ENCODE peak calls at places on chromosomes 13 and 19, in ten cellular contexts. S is pancreas; T is CD4-positive, alpha-beta T cell; Z is keratinocyte; L is cardiac muscle cell; U is RWPE2; I is body of pancreas; A is endodermal cell; E is CD4-positive, CD25-positive, alpha-beta regulatory T cell; Q is brain microvascular endothelial cell. J is an unnamed sample.

GRCh38 chr13:28501547-28501946 is 6.6 kb upstream of the FLT1 start:
- DNase-seq in L (no peak), Q (no peak), U (no peak), A (no peak), S (no peak), I (no peak), T (no peak), E (no peak), Z (no peak), J (no peak)

GRCh38 chr13:83365723-83366122 is 516.6 kb downstream of the SLITRK1 start:
- DNase-seq in T (no peak), Q (no peak), E (no peak), I (no peak), Z (no peak), S (no peak), U (no peak), L (no peak), A (no peak), J (no peak)

GRCh38 chr19:54674021-54674617 is 11.3 kb downstream of the LILRB4 start:
- DNase-seq in U (no peak), L (no peak), I (no peak), Q (no peak), Z (no peak), E (no peak), A (no peak), S (no peak), T (no peak), J (peak)

GRCh38 chr13:24228852-24229458 is 68.4 kb downstream of the SPATA13 start:
- DNase-seq in E (peak), Q (peak), U (no peak), I (peak), Z (peak), S (no peak), L (peak), A (peak), T (no peak), J (no peak)

GRCh38 chr19:4360641-4361151 is 17.3 kb downstream of the MPND start:
- DNase-seq in A (peak), Q (no peak), I (no peak), E (no peak), L (no peak), U (peak), Z (no peak), T (no peak), S (no peak), J (no peak)

GRCh38 chr19:3185482-3186376 is at the start of gene NCLN:
- DNase-seq in A (peak), L (peak), U (peak), I (peak), S (peak), E (peak), Q (peak), Z (peak), T (peak), J (peak)

GRCh38 chr19:2774953-2775555 is 8.0 kb downstream of the SGTA start:
- DNase-seq in Q (no peak), L (no peak), A (no peak), Z (no peak), I (no peak), E (no peak), S (no peak), T (no peak), U (no peak), J (no peak)

GRCh38 chr13:95614641-95615245 is 29.8 kb downstream of the DZIP1 start:
- DNase-seq in I (peak), U (no peak), T (no peak), E (no peak), S (no peak), Z (no peak), Q (no peak), A (no peak), L (no peak), J (no peak)

GRCh38 chr19:50869479-50869878 is 3.8 kb upstream of the KLK2 start:
- DNase-seq in E (no peak), Z (no peak), L (no peak), A (no peak), S (no peak), I (no peak), T (no peak), U (no peak), Q (no peak), J (no peak)

GRCh38 chr13:80360298-80360827 is 19.4 kb upstream of the SPRY2 start:
- DNase-seq in U (no peak), S (no peak), Z (no peak), L (no peak), I (no peak), A (no peak), E (no peak), T (no peak), Q (no peak), J (no peak)

GRCh38 chr13:100394005-100394695 is 194.4 kb downstream of the GGACT start:
- DNase-seq in Z (no peak), A (no peak), I (no peak), L (no peak), E (peak), T (no peak), S (no peak), U (no peak), Q (peak), J (no peak)

GRCh38 chr13:105410602-105411001 is 1124.9 kb downstream of the EFNB2 start:
- DNase-seq in Z (no peak), S (peak), I (peak), E (no peak), A (peak), L (peak), Q (no peak), U (no peak), T (no peak), J (peak)

GRCh38 chr13:76730220-76730619 is 156.0 kb downstream of the KCTD12 start:
- DNase-seq in S (no peak), T (no peak), Q (no peak), U (no peak), I (no peak), E (no peak), L (no peak), A (no peak), Z (no peak), J (no peak)

GRCh38 chr13:76735641-76736040 is 150.6 kb downstream of the KCTD12 start:
- DNase-seq in E (no peak), A (no peak), L (no peak), Q (no peak), T (no peak), I (no peak), S (no peak), Z (no peak), U (no peak), J (no peak)

GRCh38 chr13:76725211-76725610 is 161.0 kb downstream of the KCTD12 start:
- DNase-seq in L (no peak), U (no peak), A (no peak), S (no peak), Q (peak), E (no peak), T (no peak), Z (no peak), I (no peak), J (no peak)

GRCh38 chr13:76732367-76732766 is 153.8 kb downstream of the KCTD12 start:
- DNase-seq in E (no peak), Q (no peak), L (no peak), U (no peak), Z (no peak), A (no peak), I (no peak), T (no peak), S (no peak), J (no peak)

DNA sequence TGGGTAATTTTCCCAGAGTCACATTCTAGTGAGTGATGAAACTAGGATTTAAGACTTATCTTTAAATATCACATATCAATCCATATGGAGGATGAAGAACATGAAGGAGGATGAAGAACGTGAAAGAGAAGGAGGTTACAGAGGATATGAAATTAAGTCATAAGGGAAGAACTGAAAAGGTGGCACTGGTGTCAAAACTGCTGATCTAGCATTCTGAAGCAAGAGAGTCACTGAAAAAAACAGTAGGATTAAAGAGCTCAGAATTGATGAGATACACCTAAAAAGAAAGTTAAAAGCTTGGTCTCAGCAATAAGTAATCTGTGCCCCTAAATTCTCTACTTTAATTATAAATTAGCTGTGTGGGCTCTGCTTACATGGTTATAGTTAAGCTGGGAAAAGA is 156.5 kb downstream of the KCTD12 start:
- DNase-seq in U (no peak), S (no peak), Q (no peak), E (no peak), Z (no peak), A (no peak), L (no peak), T (no peak), I (no peak), J (no peak)
- H3K27ac ChIP-seq in U (no peak), S (no peak), Q (no peak), E (no peak), Z (no peak), A (no peak), L (no peak), T (no peak), I (no peak), J (no peak)

DNA sequence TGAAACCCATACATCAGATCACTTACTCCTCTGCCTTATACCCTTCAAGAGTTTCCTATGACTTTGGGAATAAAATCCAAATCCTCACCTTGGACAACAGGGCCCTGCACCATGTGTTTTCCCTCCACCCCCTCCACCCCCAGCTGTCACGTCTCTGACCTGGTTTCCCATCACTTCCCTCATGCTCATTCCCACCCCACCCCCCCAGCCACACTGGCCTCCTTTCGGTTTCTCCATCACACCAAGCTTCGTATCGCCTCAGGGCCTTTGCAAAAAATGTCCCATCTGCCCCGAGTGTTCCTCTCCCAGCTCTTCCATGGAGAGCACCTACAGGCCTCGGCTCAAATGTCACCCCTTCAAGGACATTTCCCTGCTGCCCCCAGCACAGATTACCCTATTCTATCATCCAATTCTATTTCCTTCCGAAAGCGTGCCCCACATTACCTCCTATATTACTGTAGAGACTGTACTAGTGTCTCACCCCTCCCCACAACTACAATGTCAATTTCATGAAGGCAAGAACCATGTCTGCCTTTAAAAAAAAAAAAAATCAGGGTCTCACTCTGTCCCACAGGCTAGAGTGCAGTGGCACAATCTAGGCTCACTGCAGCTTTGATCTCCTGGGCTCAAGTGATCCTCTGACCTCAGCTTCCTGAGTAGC is 16.8 kb upstream of the FFAR2 start:
- DNase-seq in A (no peak), U (no peak), I (no peak), S (no peak), T (no peak), Q (no peak), Z (no peak), L (no peak), E (no peak), J (no peak)
- H3K27ac ChIP-seq in A (no peak), U (no peak), I (no peak), S (no peak), T (no peak), Q (no peak), Z (no peak), L (no peak), E (no peak), J (no peak)

DNA sequence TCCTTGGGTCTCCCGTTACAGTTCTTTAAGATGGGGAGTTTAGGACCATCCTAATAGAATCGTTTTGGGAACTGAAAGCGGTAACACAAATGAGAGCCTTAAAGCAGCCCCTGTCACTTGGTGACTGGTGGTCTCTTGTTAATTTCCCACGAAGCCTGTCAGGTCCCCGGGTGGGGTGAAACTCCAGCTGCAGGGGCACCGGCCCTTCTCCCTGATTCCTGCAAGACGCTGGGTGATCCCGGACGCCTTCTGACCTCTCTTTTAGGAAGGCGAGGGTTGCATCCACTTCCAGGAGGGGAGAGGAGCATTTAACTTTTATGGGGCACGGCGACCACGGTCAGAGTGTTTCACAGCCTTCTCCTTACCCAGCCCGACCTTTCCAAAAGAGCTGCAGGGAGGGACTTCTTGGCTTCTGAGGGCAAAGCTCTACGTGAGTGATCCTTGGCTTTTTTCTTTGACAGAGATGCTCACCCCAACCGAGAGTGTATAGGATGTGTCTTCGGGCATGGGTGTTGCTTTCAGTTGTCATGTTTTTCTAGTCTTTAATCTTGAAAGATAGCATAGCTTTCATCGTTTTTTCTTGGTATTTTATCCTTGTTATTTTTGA is 688 bp downstream of the ZNF225 start:
- DNase-seq in L (no peak), Z (no peak), E (no peak), T (no peak), I (no peak), A (peak), Q (no peak), S (peak), U (no peak), J (no peak)
- H3K27ac ChIP-seq in L (peak), Z (peak), E (peak), T (no peak), I (peak), A (no peak), Q (peak), S (no peak), U (no peak), J (no peak)

GRCh38 chr19:18160441-18160791 is 7.5 kb downstream of the PIK3R2 start:
- DNase-seq in Q (no peak), A (no peak), L (no peak), T (no peak), I (no peak), Z (no peak), S (no peak), E (no peak), U (no peak), J (no peak)
- H3K27ac ChIP-seq in Q (no peak), A (no peak), L (no peak), T (no peak), I (peak), Z (no peak), S (peak), E (no peak), U (peak), J (no peak)

J was measured in iPS DF 6.9.